ENCODE peak calls at places on chromosomes 3 and 15, in ten cellular contexts. Y is fibroblast of lung; M is HuH-7; I is foreskin fibroblast; T is GM04504; S is stimulated activated CD8-positive, alpha-beta memory T cell treated with anti-CD3 and anti-CD28 coated beads, Interleukin-7, amount 100 ng/mL, for 1 hour; Z is neuronal stem cell; H is adrenal gland; K is cardiac fibroblast; Q is Right ventricle myocardium inferior. A is an unnamed sample.

GRCh38 chr3:75655501-75655904 is 8.6 kb upstream of the FRG2C start:
- DNase-seq in Y (no peak), M (no peak), I (no peak), T (no peak), S (no peak), Z (no peak), H (no peak), K (no peak), Q (no peak), A (no peak)

GRCh38 chr15:74170845-74171578 is 2.5 kb upstream of the ISLR start:
- DNase-seq in Y (no peak), M (no peak), I (no peak), T (no peak), S (no peak), Z (no peak), H (no peak), K (no peak), Q (no peak), A (no peak)

GRCh38 chr3:58386966-58387365 is 46.7 kb downstream of the PDHB start:
- DNase-seq in Y (peak; percentile 88), M (no peak), I (peak; percentile 80), T (peak; percentile 69), S (no peak), Z (no peak), H (peak; percentile 55), K (peak; percentile 89), Q (no peak), A (no peak)

GRCh38 chr3:61650276-61650675 is 88.9 kb downstream of the PTPRG start:
- DNase-seq in Y (peak; percentile 93), M (no peak), I (peak; percentile 83), T (peak; percentile 95), S (no peak), Z (no peak), H (peak; percentile 74), K (peak; percentile 89), Q (no peak), A (peak; percentile 71)

GRCh38 chr15:73338058-73338457 is 30.7 kb downstream of the HCN4 start:
- DNase-seq in Y (no peak), M (no peak), I (no peak), T (no peak), S (no peak), Z (no peak), H (no peak), K (no peak), Q (no peak), A (no peak)

GRCh38 chr15:75229191-75230015 is 27.7 kb downstream of the C15orf39 start:
- DNase-seq in Y (peak; percentile 32), M (no peak), I (no peak), T (peak; percentile 17), S (no peak), Z (no peak), H (peak; percentile 14), K (peak; percentile 16), Q (peak; percentile 40), A (no peak)

GRCh38 chr3:186002884-186003472 is 65.2 kb upstream of the TRA2B start:
- DNase-seq in Y (peak; percentile 42), M (no peak), I (no peak), T (no peak), S (no peak), Z (no peak), H (no peak), K (peak; percentile 31), Q (no peak), A (no peak)

GRCh38 chr3:33061782-33062181 is 35.2 kb downstream of the GLB1 start:
- DNase-seq in Y (peak; percentile 73), M (no peak), I (peak; percentile 46), T (peak; percentile 45), S (no peak), Z (no peak), H (no peak), K (peak; percentile 43), Q (no peak), A (peak; percentile 44)

GRCh38 chr3:52526151-52526561 is 7.5 kb downstream of the NT5DC2 start:
- DNase-seq in Y (no peak), M (no peak), I (no peak), T (no peak), S (no peak), Z (no peak), H (no peak), K (no peak), Q (no peak), A (no peak)

GRCh38 chr15:66080791-66081475 is 172.6 kb downstream of the MEGF11 start:
- DNase-seq in Y (peak; percentile 73), M (peak; percentile 71), I (peak; percentile 51), T (peak; percentile 14), S (no peak), Z (no peak), H (peak; percentile 83), K (peak; percentile 58), Q (no peak), A (no peak)

GRCh38 chr3:10702961-10703740 is 112.9 kb upstream of the SLC6A11 start:
- DNase-seq in Y (no peak), M (peak; percentile 75), I (no peak), T (no peak), S (no peak), Z (peak; percentile 73), H (no peak), K (no peak), Q (no peak), A (no peak)

GRCh38 chr3:183502782-183503181 is 52.7 kb downstream of the KLHL6 start:
- DNase-seq in Y (peak; percentile 10), M (no peak), I (no peak), T (no peak), S (no peak), Z (no peak), H (no peak), K (peak; percentile 48), Q (no peak), A (no peak)

GRCh38 chr3:177194319-177194718 is 3.0 kb downstream of the TBL1XR1 start:
- DNase-seq in Y (no peak), M (no peak), I (no peak), T (no peak), S (no peak), Z (no peak), H (no peak), K (no peak), Q (no peak), A (no peak)

GRCh38 chr3:20222274-20222673 is 36.3 kb upstream of the SGO1 start:
- DNase-seq in Y (no peak), M (no peak), I (no peak), T (no peak), S (no peak), Z (peak; percentile 71), H (no peak), K (no peak), Q (no peak), A (no peak)

GRCh38 chr3:55165278-55165677 is 237.4 kb upstream of the LRTM1 start:
- DNase-seq in Y (peak; percentile 42), M (no peak), I (peak; percentile 50), T (peak; percentile 63), S (no peak), Z (no peak), H (no peak), K (no peak), Q (no peak), A (no peak)

GRCh38 chr3:115691964-115692363 is 68.7 kb downstream of the GAP43 start:
- DNase-seq in Y (no peak), M (no peak), I (no peak), T (no peak), S (no peak), Z (no peak), H (no peak), K (no peak), Q (no peak), A (no peak)

GRCh38 chr15:79394231-79394630 is 37.9 kb upstream of the MINAR1 start:
- DNase-seq in Y (peak; percentile 81), M (no peak), I (peak; percentile 54), T (peak; percentile 16), S (no peak), Z (no peak), H (no peak), K (peak; percentile 46), Q (no peak), A (peak; percentile 23)

GRCh38 chr3:100521439-100521845 is 29.0 kb downstream of the TMEM45A start:
- DNase-seq in Y (no peak), M (no peak), I (no peak), T (no peak), S (no peak), Z (no peak), H (no peak), K (no peak), Q (no peak), A (no peak)

GRCh38 chr3:184075901-184076300 is 21.0 kb upstream of the HTR3E start:
- DNase-seq in Y (no peak), M (no peak), I (no peak), T (no peak), S (no peak), Z (no peak), H (no peak), K (no peak), Q (no peak), A (no peak)

GRCh38 chr3:191331443-191331842 is 1.1 kb upstream of the UTS2B start:
- DNase-seq in Y (peak; percentile 73), M (no peak), I (no peak), T (no peak), S (no peak), Z (no peak), H (no peak), K (peak; percentile 27), Q (no peak), A (no peak)

GRCh38 chr15:49418811-49419210 is 4.2 kb upstream of the FGF7 start:
- DNase-seq in Y (peak; percentile 54), M (no peak), I (no peak), T (no peak), S (no peak), Z (no peak), H (no peak), K (no peak), Q (no peak), A (no peak)

A was measured in fibroblast of the conjunctiva.